ENCODE peak calls at places on chromosomes 16 and 17, in eight cellular contexts. One of them, this sample, is unnamed.

GRCh38 chr17:50498021-50498874 is 10.0 kb upstream of the MYCBPAP start:
- DNase-seq in kidney tubule cell: peak
- DNase-seq in stimulated activated CD4-positive, alpha-beta T cell treated with anti-CD3 and anti-CD28 coated beads, Interleukin-2, amount 100 ng/mL, for 48 hours: no peak
- DNase-seq in NCI-H345: no peak
- DNase-seq in IMR-90: no peak
- DNase-seq in activated effector memory CD4-positive, alpha-beta T cell treated with Interleukin-2 at 50 U/mL for 16 hours: no peak
- DNase-seq in tibial artery: no peak
- DNase-seq in epithelial cell of esophagus: peak
- DNase-seq in this sample: peak

GRCh38 chr17:73586921-73587680 is 57.1 kb downstream of the SDK2 start:
- DNase-seq in activated effector memory CD4-positive, alpha-beta T cell treated with Interleukin-2 at 50 U/mL for 16 hours: no peak
- DNase-seq in epithelial cell of esophagus: peak
- DNase-seq in IMR-90: no peak
- DNase-seq in NCI-H345: peak
- DNase-seq in kidney tubule cell: peak
- DNase-seq in tibial artery: no peak
- DNase-seq in stimulated activated CD4-positive, alpha-beta T cell treated with anti-CD3 and anti-CD28 coated beads, Interleukin-2, amount 100 ng/mL, for 48 hours: no peak
- DNase-seq in this sample: peak

GRCh38 chr17:4666296-4666695 is 24.8 kb upstream of the ALOX15 start:
- DNase-seq in IMR-90: peak
- DNase-seq in kidney tubule cell: no peak
- DNase-seq in activated effector memory CD4-positive, alpha-beta T cell treated with Interleukin-2 at 50 U/mL for 16 hours: no peak
- DNase-seq in NCI-H345: no peak
- DNase-seq in tibial artery: no peak
- DNase-seq in epithelial cell of esophagus: no peak
- DNase-seq in stimulated activated CD4-positive, alpha-beta T cell treated with anti-CD3 and anti-CD28 coated beads, Interleukin-2, amount 100 ng/mL, for 48 hours: no peak
- DNase-seq in this sample: no peak

GRCh38 chr17:50802609-50803571 is 32.5 kb upstream of the WFIKKN2 start:
- DNase-seq in kidney tubule cell: no peak
- DNase-seq in IMR-90: no peak
- DNase-seq in epithelial cell of esophagus: no peak
- DNase-seq in tibial artery: no peak
- DNase-seq in stimulated activated CD4-positive, alpha-beta T cell treated with anti-CD3 and anti-CD28 coated beads, Interleukin-2, amount 100 ng/mL, for 48 hours: no peak
- DNase-seq in activated effector memory CD4-positive, alpha-beta T cell treated with Interleukin-2 at 50 U/mL for 16 hours: no peak
- DNase-seq in NCI-H345: no peak
- DNase-seq in this sample: no peak

GRCh38 chr17:82450357-82451106 is at the start of gene CYBC1:
- DNase-seq in stimulated activated CD4-positive, alpha-beta T cell treated with anti-CD3 and anti-CD28 coated beads, Interleukin-2, amount 100 ng/mL, for 48 hours: peak
- DNase-seq in activated effector memory CD4-positive, alpha-beta T cell treated with Interleukin-2 at 50 U/mL for 16 hours: peak
- DNase-seq in epithelial cell of esophagus: peak
- DNase-seq in IMR-90: peak
- DNase-seq in kidney tubule cell: peak
- DNase-seq in tibial artery: peak
- DNase-seq in NCI-H345: peak
- DNase-seq in this sample: peak

GRCh38 chr17:65027305-65027704 is 29.2 kb downstream of the GNA13 start:
- DNase-seq in kidney tubule cell: peak
- DNase-seq in epithelial cell of esophagus: peak
- DNase-seq in tibial artery: no peak
- DNase-seq in IMR-90: peak
- DNase-seq in stimulated activated CD4-positive, alpha-beta T cell treated with anti-CD3 and anti-CD28 coated beads, Interleukin-2, amount 100 ng/mL, for 48 hours: peak
- DNase-seq in activated effector memory CD4-positive, alpha-beta T cell treated with Interleukin-2 at 50 U/mL for 16 hours: no peak
- DNase-seq in NCI-H345: no peak
- DNase-seq in this sample: peak

GRCh38 chr16:88810868-88811599 is 694 bp downstream of the APRT start:
- DNase-seq in NCI-H345: peak
- DNase-seq in kidney tubule cell: peak
- DNase-seq in stimulated activated CD4-positive, alpha-beta T cell treated with anti-CD3 and anti-CD28 coated beads, Interleukin-2, amount 100 ng/mL, for 48 hours: peak
- DNase-seq in epithelial cell of esophagus: peak
- DNase-seq in IMR-90: peak
- DNase-seq in tibial artery: peak
- DNase-seq in activated effector memory CD4-positive, alpha-beta T cell treated with Interleukin-2 at 50 U/mL for 16 hours: peak
- DNase-seq in this sample: peak

GRCh38 chr17:57676543-57676942 is 68.6 kb downstream of the CCDC182 start:
- DNase-seq in tibial artery: no peak
- DNase-seq in activated effector memory CD4-positive, alpha-beta T cell treated with Interleukin-2 at 50 U/mL for 16 hours: no peak
- DNase-seq in stimulated activated CD4-positive, alpha-beta T cell treated with anti-CD3 and anti-CD28 coated beads, Interleukin-2, amount 100 ng/mL, for 48 hours: no peak
- DNase-seq in kidney tubule cell: no peak
- DNase-seq in IMR-90: no peak
- DNase-seq in epithelial cell of esophagus: no peak
- DNase-seq in NCI-H345: no peak
- DNase-seq in this sample: no peak

GRCh38 chr17:945672-946071 is 33.9 kb downstream of the NXN start:
- DNase-seq in tibial artery: no peak
- DNase-seq in IMR-90: no peak
- DNase-seq in activated effector memory CD4-positive, alpha-beta T cell treated with Interleukin-2 at 50 U/mL for 16 hours: no peak
- DNase-seq in NCI-H345: no peak
- DNase-seq in kidney tubule cell: no peak
- DNase-seq in epithelial cell of esophagus: no peak
- DNase-seq in stimulated activated CD4-positive, alpha-beta T cell treated with anti-CD3 and anti-CD28 coated beads, Interleukin-2, amount 100 ng/mL, for 48 hours: no peak
- DNase-seq in this sample: no peak

GRCh38 chr16:76531236-76531635 is 254.0 kb downstream of the CNTNAP4 start:
- DNase-seq in kidney tubule cell: no peak
- DNase-seq in IMR-90: no peak
- DNase-seq in activated effector memory CD4-positive, alpha-beta T cell treated with Interleukin-2 at 50 U/mL for 16 hours: no peak
- DNase-seq in stimulated activated CD4-positive, alpha-beta T cell treated with anti-CD3 and anti-CD28 coated beads, Interleukin-2, amount 100 ng/mL, for 48 hours: no peak
- DNase-seq in tibial artery: no peak
- DNase-seq in epithelial cell of esophagus: no peak
- DNase-seq in NCI-H345: no peak
- DNase-seq in this sample: no peak

GRCh38 chr17:82272495-82273326 is 789 bp downstream of the CSNK1D start:
- DNase-seq in IMR-90: no peak
- DNase-seq in tibial artery: peak
- DNase-seq in epithelial cell of esophagus: no peak
- DNase-seq in activated effector memory CD4-positive, alpha-beta T cell treated with Interleukin-2 at 50 U/mL for 16 hours: peak
- DNase-seq in stimulated activated CD4-positive, alpha-beta T cell treated with anti-CD3 and anti-CD28 coated beads, Interleukin-2, amount 100 ng/mL, for 48 hours: no peak
- DNase-seq in NCI-H345: peak
- DNase-seq in kidney tubule cell: no peak
- DNase-seq in this sample: no peak

GRCh38 chr16:65728172-65728571 is 606.3 kb upstream of the CDH11 start:
- DNase-seq in kidney tubule cell: no peak
- DNase-seq in stimulated activated CD4-positive, alpha-beta T cell treated with anti-CD3 and anti-CD28 coated beads, Interleukin-2, amount 100 ng/mL, for 48 hours: no peak
- DNase-seq in IMR-90: no peak
- DNase-seq in NCI-H345: no peak
- DNase-seq in tibial artery: no peak
- DNase-seq in epithelial cell of esophagus: peak
- DNase-seq in activated effector memory CD4-positive, alpha-beta T cell treated with Interleukin-2 at 50 U/mL for 16 hours: no peak
- DNase-seq in this sample: no peak

GRCh38 chr16:89444151-89444723 is 46.1 kb downstream of the ANKRD11 start:
- DNase-seq in IMR-90: no peak
- DNase-seq in activated effector memory CD4-positive, alpha-beta T cell treated with Interleukin-2 at 50 U/mL for 16 hours: no peak
- DNase-seq in stimulated activated CD4-positive, alpha-beta T cell treated with anti-CD3 and anti-CD28 coated beads, Interleukin-2, amount 100 ng/mL, for 48 hours: no peak
- DNase-seq in epithelial cell of esophagus: no peak
- DNase-seq in kidney tubule cell: no peak
- DNase-seq in tibial artery: no peak
- DNase-seq in NCI-H345: no peak
- DNase-seq in this sample: no peak

GRCh38 chr17:34997355-34997862 is 17.1 kb downstream of the LIG3 start:
- DNase-seq in epithelial cell of esophagus: no peak
- DNase-seq in stimulated activated CD4-positive, alpha-beta T cell treated with anti-CD3 and anti-CD28 coated beads, Interleukin-2, amount 100 ng/mL, for 48 hours: no peak
- DNase-seq in IMR-90: peak
- DNase-seq in tibial artery: peak
- DNase-seq in activated effector memory CD4-positive, alpha-beta T cell treated with Interleukin-2 at 50 U/mL for 16 hours: no peak
- DNase-seq in kidney tubule cell: peak
- DNase-seq in NCI-H345: no peak
- DNase-seq in this sample: peak

GRCh38 chr17:74429604-74430384 is 2.1 kb upstream of the GPRC5C start:
- DNase-seq in epithelial cell of esophagus: no peak
- DNase-seq in NCI-H345: peak
- DNase-seq in tibial artery: no peak
- DNase-seq in activated effector memory CD4-positive, alpha-beta T cell treated with Interleukin-2 at 50 U/mL for 16 hours: no peak
- DNase-seq in stimulated activated CD4-positive, alpha-beta T cell treated with anti-CD3 and anti-CD28 coated beads, Interleukin-2, amount 100 ng/mL, for 48 hours: no peak
- DNase-seq in IMR-90: no peak
- DNase-seq in kidney tubule cell: no peak
- DNase-seq in this sample: peak

GRCh38 chr16:11160676-11161115 is 95.3 kb downstream of the SOCS1 start:
- DNase-seq in tibial artery: no peak
- DNase-seq in epithelial cell of esophagus: no peak
- DNase-seq in activated effector memory CD4-positive, alpha-beta T cell treated with Interleukin-2 at 50 U/mL for 16 hours: no peak
- DNase-seq in stimulated activated CD4-positive, alpha-beta T cell treated with anti-CD3 and anti-CD28 coated beads, Interleukin-2, amount 100 ng/mL, for 48 hours: no peak
- DNase-seq in kidney tubule cell: peak
- DNase-seq in NCI-H345: no peak
- DNase-seq in IMR-90: no peak
- DNase-seq in this sample: no peak

GRCh38 chr16:54455021-54455725 is 168.6 kb upstream of the IRX3 start:
- DNase-seq in IMR-90: no peak
- DNase-seq in activated effector memory CD4-positive, alpha-beta T cell treated with Interleukin-2 at 50 U/mL for 16 hours: no peak
- DNase-seq in stimulated activated CD4-positive, alpha-beta T cell treated with anti-CD3 and anti-CD28 coated beads, Interleukin-2, amount 100 ng/mL, for 48 hours: no peak
- DNase-seq in kidney tubule cell: no peak
- DNase-seq in epithelial cell of esophagus: no peak
- DNase-seq in tibial artery: no peak
- DNase-seq in NCI-H345: no peak
- DNase-seq in this sample: no peak

GRCh38 chr17:81722184-81723120 is 10.4 kb downstream of the SLC25A10 start:
- DNase-seq in NCI-H345: no peak
- DNase-seq in epithelial cell of esophagus: peak
- DNase-seq in stimulated activated CD4-positive, alpha-beta T cell treated with anti-CD3 and anti-CD28 coated beads, Interleukin-2, amount 100 ng/mL, for 48 hours: no peak
- DNase-seq in activated effector memory CD4-positive, alpha-beta T cell treated with Interleukin-2 at 50 U/mL for 16 hours: no peak
- DNase-seq in tibial artery: no peak
- DNase-seq in IMR-90: no peak
- DNase-seq in kidney tubule cell: peak
- DNase-seq in this sample: peak